ENCODE peak calls at places on chromosomes 3 and 15, in nine cellular contexts. One of them, this sample, is unnamed.

GRCh38 chr15:55909036-55909811 is 84.2 kb downstream of the NEDD4 start:
- DNase-seq in hepatocyte: no peak
- DNase-seq in cardiac muscle cell: peak
- DNase-seq in AG04450: no peak
- DNase-seq in H9: no peak
- DNase-seq in WTC11: no peak
- DNase-seq in MCF 10A: peak
- DNase-seq in omental fat pad: no peak
- DNase-seq in RWPE1: peak
- DNase-seq in this sample: no peak

GRCh38 chr3:196620228-196620627 is 19.3 kb upstream of the NRROS start:
- DNase-seq in hepatocyte: no peak
- DNase-seq in cardiac muscle cell: no peak
- DNase-seq in AG04450: no peak
- DNase-seq in H9: no peak
- DNase-seq in WTC11: no peak
- DNase-seq in MCF 10A: no peak
- DNase-seq in omental fat pad: no peak
- DNase-seq in RWPE1: no peak
- DNase-seq in this sample: no peak

GRCh38 chr15:70902105-70902504 is 9.5 kb downstream of the LRRC49 start:
- DNase-seq in hepatocyte: peak
- DNase-seq in cardiac muscle cell: peak
- DNase-seq in AG04450: peak
- DNase-seq in H9: no peak
- DNase-seq in WTC11: no peak
- DNase-seq in MCF 10A: peak
- DNase-seq in omental fat pad: no peak
- DNase-seq in RWPE1: peak
- DNase-seq in this sample: no peak

GRCh38 chr3:18751514-18751913 is 326.4 kb upstream of the SATB1 start:
- DNase-seq in hepatocyte: no peak
- DNase-seq in cardiac muscle cell: no peak
- DNase-seq in AG04450: no peak
- DNase-seq in H9: no peak
- DNase-seq in WTC11: no peak
- DNase-seq in MCF 10A: no peak
- DNase-seq in omental fat pad: no peak
- DNase-seq in RWPE1: no peak
- DNase-seq in this sample: no peak

GRCh38 chr3:33991673-33992072 is 193.2 kb downstream of the PDCD6IP start:
- DNase-seq in hepatocyte: no peak
- DNase-seq in cardiac muscle cell: no peak
- DNase-seq in AG04450: no peak
- DNase-seq in H9: no peak
- DNase-seq in WTC11: no peak
- DNase-seq in MCF 10A: no peak
- DNase-seq in omental fat pad: no peak
- DNase-seq in RWPE1: no peak
- DNase-seq in this sample: no peak

GRCh38 chr15:74584204-74584603 is 31.4 kb upstream of the CLK3 start:
- DNase-seq in hepatocyte: no peak
- DNase-seq in cardiac muscle cell: no peak
- DNase-seq in AG04450: no peak
- DNase-seq in H9: no peak
- DNase-seq in WTC11: no peak
- DNase-seq in MCF 10A: no peak
- DNase-seq in omental fat pad: no peak
- DNase-seq in RWPE1: no peak
- DNase-seq in this sample: no peak

GRCh38 chr15:76059320-76060097 is at the start of gene TMEM266:
- DNase-seq in hepatocyte: peak
- DNase-seq in cardiac muscle cell: peak
- DNase-seq in AG04450: no peak
- DNase-seq in H9: peak
- DNase-seq in WTC11: peak
- DNase-seq in MCF 10A: peak
- DNase-seq in omental fat pad: no peak
- DNase-seq in RWPE1: peak
- DNase-seq in this sample: no peak

GRCh38 chr3:127264292-127264691 is 23.6 kb downstream of the PRR20G start:
- DNase-seq in hepatocyte: no peak
- DNase-seq in cardiac muscle cell: peak
- DNase-seq in AG04450: no peak
- DNase-seq in H9: no peak
- DNase-seq in WTC11: no peak
- DNase-seq in MCF 10A: peak
- DNase-seq in omental fat pad: no peak
- DNase-seq in RWPE1: peak
- DNase-seq in this sample: peak

GRCh38 chr3:31696815-31697548 is 164.3 kb downstream of the STT3B start:
- DNase-seq in hepatocyte: no peak
- DNase-seq in cardiac muscle cell: no peak
- DNase-seq in AG04450: no peak
- DNase-seq in H9: no peak
- DNase-seq in WTC11: no peak
- DNase-seq in MCF 10A: no peak
- DNase-seq in omental fat pad: no peak
- DNase-seq in RWPE1: no peak
- DNase-seq in this sample: no peak

GRCh38 chr3:31692714-31693113 is 160.0 kb downstream of the STT3B start:
- DNase-seq in hepatocyte: no peak
- DNase-seq in cardiac muscle cell: no peak
- DNase-seq in AG04450: no peak
- DNase-seq in H9: no peak
- DNase-seq in WTC11: peak
- DNase-seq in MCF 10A: no peak
- DNase-seq in omental fat pad: no peak
- DNase-seq in RWPE1: no peak
- DNase-seq in this sample: no peak

GRCh38 chr3:31693346-31693745 is 160.6 kb downstream of the STT3B start:
- DNase-seq in hepatocyte: no peak
- DNase-seq in cardiac muscle cell: no peak
- DNase-seq in AG04450: no peak
- DNase-seq in H9: no peak
- DNase-seq in WTC11: no peak
- DNase-seq in MCF 10A: no peak
- DNase-seq in omental fat pad: no peak
- DNase-seq in RWPE1: no peak
- DNase-seq in this sample: no peak

GRCh38 chr3:31696009-31696297 is 163.2 kb downstream of the STT3B start:
- DNase-seq in hepatocyte: no peak
- DNase-seq in cardiac muscle cell: no peak
- DNase-seq in AG04450: no peak
- DNase-seq in H9: no peak
- DNase-seq in WTC11: no peak
- DNase-seq in MCF 10A: no peak
- DNase-seq in omental fat pad: no peak
- DNase-seq in RWPE1: no peak
- DNase-seq in this sample: no peak

DNA sequence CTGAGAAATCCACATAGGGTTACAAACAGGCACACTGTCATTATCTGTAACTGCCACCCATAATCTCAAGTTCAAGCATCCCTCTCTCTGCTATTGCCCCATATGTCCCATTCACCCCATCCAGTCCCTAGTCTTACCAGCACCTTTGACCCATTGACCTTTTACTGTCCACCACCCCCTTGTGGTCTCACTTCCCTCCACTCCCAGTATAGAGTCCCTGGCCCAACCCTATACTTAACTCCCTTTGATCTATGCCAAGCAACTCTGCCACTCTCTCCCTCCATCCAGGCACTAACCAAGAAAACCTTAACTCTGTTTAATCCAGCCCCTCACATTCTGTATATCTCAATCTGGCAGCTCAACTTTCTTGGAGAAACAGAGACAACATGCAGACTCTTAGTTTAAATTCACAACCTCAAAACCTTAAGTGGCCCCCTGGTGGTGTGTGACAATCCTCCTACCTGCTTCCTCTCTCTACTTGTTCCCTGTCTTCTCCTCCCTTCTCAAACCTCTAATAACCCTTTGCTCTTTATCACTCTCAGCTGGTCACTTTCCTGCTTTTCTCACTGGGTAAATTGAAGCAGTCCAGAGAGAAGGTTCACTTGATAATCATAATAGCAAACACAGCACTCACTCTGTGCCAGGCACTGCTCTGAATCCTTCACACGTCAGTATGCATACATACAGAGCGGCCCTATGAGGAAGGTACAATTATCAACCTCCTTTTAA is 162.7 kb downstream of the STT3B start:
- DNase-seq in hepatocyte: peak
- DNase-seq in cardiac muscle cell: no peak
- DNase-seq in AG04450: no peak
- DNase-seq in H9: peak
- DNase-seq in WTC11: peak
- DNase-seq in MCF 10A: peak
- DNase-seq in omental fat pad: no peak
- DNase-seq in RWPE1: no peak
- DNase-seq in this sample: no peak
- TF ChIP-seq CTCF in hepatocyte: peak
- TF ChIP-seq CTCF in cardiac muscle cell: peak
- TF ChIP-seq CTCF in AG04450: peak
- TF ChIP-seq CTCF in H9: peak
- TF ChIP-seq CTCF in WTC11: peak
- TF ChIP-seq CTCF in MCF 10A: peak
- TF ChIP-seq CTCF in omental fat pad: no peak
- TF ChIP-seq CTCF in RWPE1: no peak
- TF ChIP-seq CTCF in this sample: no peak

GRCh38 chr3:38001456-38002081 is 11.0 kb downstream of the VILL start:
- DNase-seq in hepatocyte: no peak
- DNase-seq in cardiac muscle cell: no peak
- DNase-seq in AG04450: no peak
- DNase-seq in H9: peak
- DNase-seq in WTC11: peak
- DNase-seq in MCF 10A: peak
- DNase-seq in omental fat pad: no peak
- DNase-seq in RWPE1: no peak
- DNase-seq in this sample: no peak
- TF ChIP-seq CTCF in hepatocyte: peak
- TF ChIP-seq CTCF in cardiac muscle cell: no peak
- TF ChIP-seq CTCF in AG04450: peak
- TF ChIP-seq CTCF in H9: peak
- TF ChIP-seq CTCF in WTC11: peak
- TF ChIP-seq CTCF in MCF 10A: no peak
- TF ChIP-seq CTCF in omental fat pad: no peak
- TF ChIP-seq CTCF in RWPE1: no peak
- TF ChIP-seq CTCF in this sample: peak

GRCh38 chr15:63503739-63504246 is 600 bp upstream of the USP3 start:
- DNase-seq in hepatocyte: peak
- DNase-seq in cardiac muscle cell: peak
- DNase-seq in AG04450: peak
- DNase-seq in H9: peak
- DNase-seq in WTC11: peak
- DNase-seq in MCF 10A: peak
- DNase-seq in omental fat pad: peak
- DNase-seq in RWPE1: peak
- DNase-seq in this sample: no peak

GRCh38 chr15:63506537-63507035 is 2.2 kb downstream of the USP3 start:
- DNase-seq in hepatocyte: no peak
- DNase-seq in cardiac muscle cell: no peak
- DNase-seq in AG04450: no peak
- DNase-seq in H9: no peak
- DNase-seq in WTC11: no peak
- DNase-seq in MCF 10A: peak
- DNase-seq in omental fat pad: no peak
- DNase-seq in RWPE1: no peak
- DNase-seq in this sample: no peak

GRCh38 chr15:63505842-63506222 is 1.4 kb downstream of the USP3 start:
- DNase-seq in hepatocyte: no peak
- DNase-seq in cardiac muscle cell: no peak
- DNase-seq in AG04450: no peak
- DNase-seq in H9: no peak
- DNase-seq in WTC11: no peak
- DNase-seq in MCF 10A: no peak
- DNase-seq in omental fat pad: no peak
- DNase-seq in RWPE1: no peak
- DNase-seq in this sample: no peak

GRCh38 chr15:63504247-63504978 is at the start of gene USP3:
- DNase-seq in hepatocyte: peak
- DNase-seq in cardiac muscle cell: peak
- DNase-seq in AG04450: peak
- DNase-seq in H9: peak
- DNase-seq in WTC11: peak
- DNase-seq in MCF 10A: peak
- DNase-seq in omental fat pad: peak
- DNase-seq in RWPE1: peak
- DNase-seq in this sample: peak

GRCh38 chr15:63504979-63505841 is 817 bp downstream of the USP3 start:
- DNase-seq in hepatocyte: peak
- DNase-seq in cardiac muscle cell: peak
- DNase-seq in AG04450: no peak
- DNase-seq in H9: peak
- DNase-seq in WTC11: peak
- DNase-seq in MCF 10A: peak
- DNase-seq in omental fat pad: no peak
- DNase-seq in RWPE1: no peak
- DNase-seq in this sample: no peak
- TF ChIP-seq CTCF in hepatocyte: no peak
- TF ChIP-seq CTCF in cardiac muscle cell: peak
- TF ChIP-seq CTCF in AG04450: peak
- TF ChIP-seq CTCF in H9: no peak
- TF ChIP-seq CTCF in WTC11: no peak
- TF ChIP-seq CTCF in MCF 10A: no peak
- TF ChIP-seq CTCF in omental fat pad: no peak
- TF ChIP-seq CTCF in RWPE1: peak
- TF ChIP-seq CTCF in this sample: peak

GRCh38 chr3:31466866-31467265 is 65.9 kb upstream of the STT3B start:
- DNase-seq in hepatocyte: no peak
- DNase-seq in cardiac muscle cell: no peak
- DNase-seq in AG04450: no peak
- DNase-seq in H9: no peak
- DNase-seq in WTC11: no peak
- DNase-seq in MCF 10A: no peak
- DNase-seq in omental fat pad: no peak
- DNase-seq in RWPE1: no peak
- DNase-seq in this sample: no peak

GRCh38 chr3:31456373-31456772 is 76.4 kb upstream of the STT3B start:
- DNase-seq in hepatocyte: no peak
- DNase-seq in cardiac muscle cell: no peak
- DNase-seq in AG04450: no peak
- DNase-seq in H9: no peak
- DNase-seq in WTC11: no peak
- DNase-seq in MCF 10A: no peak
- DNase-seq in omental fat pad: no peak
- DNase-seq in RWPE1: no peak
- DNase-seq in this sample: no peak

GRCh38 chr3:31461441-31461840 is 71.3 kb upstream of the STT3B start:
- DNase-seq in hepatocyte: no peak
- DNase-seq in cardiac muscle cell: no peak
- DNase-seq in AG04450: no peak
- DNase-seq in H9: no peak
- DNase-seq in WTC11: no peak
- DNase-seq in MCF 10A: no peak
- DNase-seq in omental fat pad: no peak
- DNase-seq in RWPE1: no peak
- DNase-seq in this sample: no peak

GRCh38 chr3:31466016-31466415 is 66.7 kb upstream of the STT3B start:
- DNase-seq in hepatocyte: no peak
- DNase-seq in cardiac muscle cell: peak
- DNase-seq in AG04450: no peak
- DNase-seq in H9: no peak
- DNase-seq in WTC11: no peak
- DNase-seq in MCF 10A: peak
- DNase-seq in omental fat pad: no peak
- DNase-seq in RWPE1: no peak
- DNase-seq in this sample: no peak

DNA sequence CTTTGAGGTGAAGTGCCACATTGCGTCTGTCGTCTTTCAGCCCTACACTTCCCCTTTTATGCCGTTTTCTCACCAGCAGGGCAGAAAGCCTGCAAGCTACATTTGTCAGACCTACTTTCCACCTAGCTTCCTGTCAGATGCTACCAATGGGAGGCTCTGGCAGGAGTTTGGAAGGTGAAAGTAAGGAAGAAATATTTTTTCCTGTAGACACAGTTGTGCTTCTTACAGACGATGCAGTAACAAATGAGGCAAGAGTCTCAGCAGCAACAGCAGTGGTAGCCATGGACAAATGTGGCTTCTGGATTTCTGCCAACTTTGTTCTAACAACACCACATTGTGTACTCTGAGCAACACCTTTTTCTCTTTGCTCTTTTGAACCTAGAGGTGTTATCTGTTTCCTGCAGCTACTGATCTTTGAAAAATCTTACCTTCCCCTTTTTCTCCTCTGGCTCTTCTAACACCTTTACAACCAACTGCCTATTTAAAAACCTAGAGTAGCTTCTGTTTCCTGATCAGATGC is 70.6 kb upstream of the STT3B start:
- DNase-seq in hepatocyte: peak
- DNase-seq in cardiac muscle cell: peak
- DNase-seq in AG04450: no peak
- DNase-seq in H9: no peak
- DNase-seq in WTC11: no peak
- DNase-seq in MCF 10A: peak
- DNase-seq in omental fat pad: no peak
- DNase-seq in RWPE1: no peak
- DNase-seq in this sample: no peak
- TF ChIP-seq CTCF in hepatocyte: no peak
- TF ChIP-seq CTCF in cardiac muscle cell: no peak
- TF ChIP-seq CTCF in AG04450: no peak
- TF ChIP-seq CTCF in H9: peak
- TF ChIP-seq CTCF in WTC11: no peak
- TF ChIP-seq CTCF in MCF 10A: no peak
- TF ChIP-seq CTCF in omental fat pad: no peak
- TF ChIP-seq CTCF in RWPE1: no peak
- TF ChIP-seq CTCF in this sample: no peak